ENCODE peak calls at places on chromosomes 5 and 9, in five cellular contexts. A is right atrium auricular region, Z is ascending aorta, F is neuronal stem cell, N is heart left ventricle. S is an unnamed sample.

GRCh38 chr9:125189011-125189360 is 617 bp downstream of the PPP6C start:
- DNase-seq in A (no peak), F (peak), N (no peak), Z (no peak), S (peak)

GRCh38 chr5:140148508-140148907 is 22.8 kb downstream of the IGIP start:
- DNase-seq in A (peak), N (no peak), Z (no peak), F (no peak), S (peak)

GRCh38 chr5:10896016-10896415 is 135.0 kb upstream of the DAP start:
- DNase-seq in Z (no peak), A (no peak), F (no peak), N (no peak), S (no peak)

GRCh38 chr5:173807150-173807784 is 80.9 kb upstream of the CPEB4 start:
- DNase-seq in Z (no peak), N (no peak), A (no peak), F (no peak), S (no peak)

GRCh38 chr9:129483467-129484324 is 137.2 kb downstream of the C9orf50 start:
- DNase-seq in Z (peak), A (peak), F (no peak), N (peak), S (peak)

GRCh38 chr5:62720036-62720441 is 141.4 kb downstream of the LRRC70 start:
- DNase-seq in F (no peak), A (no peak), Z (no peak), N (no peak), S (peak)

GRCh38 chr9:4796988-4797956 is 4.5 kb downstream of the RCL1 start:
- DNase-seq in Z (no peak), A (no peak), F (peak), N (no peak), S (peak)

GRCh38 chr5:68435611-68436010 is 220.1 kb downstream of the PIK3R1 start:
- DNase-seq in A (no peak), Z (no peak), F (no peak), N (no peak), S (no peak)

GRCh38 chr5:137822158-137822764 is 45.4 kb upstream of the MYOT start:
- DNase-seq in N (no peak), Z (no peak), A (no peak), F (peak), S (peak)

GRCh38 chr5:173971681-173972080 is 17.3 kb upstream of the C5orf47 start:
- DNase-seq in Z (no peak), F (no peak), A (no peak), N (no peak), S (no peak)

GRCh38 chr5:111227805-111228204 is 3.6 kb downstream of the CAMK4 start:
- DNase-seq in Z (no peak), N (no peak), F (no peak), A (no peak), S (no peak)

GRCh38 chr5:38208782-38209378 is 49.5 kb upstream of the EGFLAM start:
- DNase-seq in F (peak), Z (no peak), A (no peak), N (no peak), S (peak)

GRCh38 chr5:65811004-65811403 is 89.0 kb downstream of the NLN start:
- DNase-seq in N (no peak), A (no peak), Z (no peak), F (no peak), S (no peak)

GRCh38 chr5:73454379-73455036 is 5.9 kb upstream of the FOXD1 start:
- DNase-seq in A (no peak), Z (no peak), F (no peak), N (no peak), S (peak)

GRCh38 chr9:28264368-28264767 is 691.1 kb upstream of the C9orf72 start:
- DNase-seq in Z (no peak), F (no peak), A (no peak), N (no peak), S (no peak)

GRCh38 chr9:126108240-126108639 is 218.4 kb upstream of the MVB12B start:
- DNase-seq in F (peak), N (no peak), A (no peak), Z (no peak), S (peak)

GRCh38 chr9:11142965-11143738 is 530.4 kb upstream of the PTPRD start:
- DNase-seq in N (no peak), Z (no peak), F (no peak), A (no peak), S (no peak)

GRCh38 chr5:89028579-89029272 is 145.7 kb upstream of the MEF2C start:
- DNase-seq in Z (no peak), F (no peak), N (no peak), A (no peak), S (no peak)

GRCh38 chr5:1754531-1755220 is 45.0 kb downstream of the MRPL36 start:
- DNase-seq in Z (no peak), A (no peak), N (peak), F (no peak), S (peak)

GRCh38 chr9:7105095-7105494 is 347.3 kb downstream of the KDM4C start:
- DNase-seq in F (no peak), N (no peak), A (no peak), Z (no peak), S (no peak)

GRCh38 chr9:138097501-138097991 is 220.0 kb downstream of the CACNA1B start:
- DNase-seq in F (no peak), A (no peak), N (no peak), Z (no peak), S (no peak)

GRCh38 chr5:154829589-154830218 is 20.7 kb downstream of the FAXDC2 start:
- DNase-seq in A (no peak), Z (no peak), F (no peak), N (no peak), S (no peak)

GRCh38 chr9:97367729-97368128 is 44.2 kb upstream of the TDRD7 start:
- DNase-seq in F (no peak), Z (no peak), A (no peak), N (no peak), S (no peak)

GRCh38 chr5:60583598-60583997 is 116.4 kb downstream of the DEPDC1B start:
- DNase-seq in Z (no peak), N (no peak), A (no peak), F (no peak), S (no peak)

GRCh38 chr9:32931129-32931528 is 70.3 kb downstream of the APTX start:
- DNase-seq in Z (no peak), N (no peak), A (no peak), F (no peak), S (no peak)

GRCh38 chr5:119274024-119274766 is 81.6 kb upstream of the TNFAIP8 start:
- DNase-seq in A (no peak), N (no peak), Z (no peak), F (no peak), S (no peak)

GRCh38 chr5:78511116-78511906 is 137.3 kb downstream of the LHFPL2 start:
- DNase-seq in Z (no peak), N (no peak), F (no peak), A (no peak), S (no peak)

GRCh38 chr5:150106669-150107068 is 20.3 kb upstream of the CSF1R start:
- DNase-seq in A (peak), F (no peak), N (no peak), Z (no peak), S (no peak)

GRCh38 chr5:104932431-104932830 is 1369.8 kb upstream of the NUDT12 start:
- DNase-seq in N (no peak), F (no peak), Z (no peak), A (no peak), S (no peak)

GRCh38 chr5:150641006-150641570 is 628 bp downstream of the SYNPO start:
- DNase-seq in Z (no peak), N (peak), A (peak), F (no peak), S (no peak)

GRCh38 chr5:60546157-60546556 is 153.8 kb downstream of the DEPDC1B start:
- DNase-seq in N (no peak), A (no peak), Z (no peak), F (no peak), S (no peak)